ENCODE peak calls at places on chromosomes 16 and 17, in five cellular contexts. D is PC-3, K is mesenchymal stem cell, Y is small intestine, V is gastrocnemius medialis. R is an unnamed sample.

GRCh38 chr17:3962217-3963069 is 1.8 kb downstream of the ATP2A3 start:
- DNase-seq in Y (no peak), K (no peak), D (no peak), V (no peak), R (no peak)

GRCh38 chr16:71937868-71938510 is 42.7 kb downstream of the IST1 start:
- DNase-seq in V (no peak), Y (no peak), K (no peak), D (no peak), R (no peak)

GRCh38 chr17:37391146-37391545 is 15.4 kb downstream of the C17orf78 start:
- DNase-seq in Y (peak; percentile 83), K (peak; percentile 34), D (no peak), V (no peak), R (no peak)

GRCh38 chr17:57582881-57583756 is 162.0 kb downstream of the CCDC182 start:
- DNase-seq in K (no peak), V (no peak), Y (peak; percentile 20), D (no peak), R (no peak)

GRCh38 chr16:48433116-48433848 is 48.1 kb upstream of the SIAH1 start:
- DNase-seq in V (no peak), K (no peak), D (no peak), Y (no peak), R (no peak)

GRCh38 chr16:20611975-20612471 is 35.9 kb upstream of the ACSM2B start:
- DNase-seq in D (no peak), Y (no peak), V (no peak), K (no peak), R (peak; percentile 68)

GRCh38 chr16:81946206-81946605 is 65.1 kb downstream of the SDR42E1 start:
- DNase-seq in V (no peak), D (no peak), K (no peak), Y (no peak), R (no peak)

GRCh38 chr17:31052187-31052889 is 42.4 kb upstream of the NF1 start:
- DNase-seq in D (peak; percentile 76), V (peak; percentile 6), Y (no peak), K (peak; percentile 94), R (peak; percentile 98)

GRCh38 chr17:4162775-4163498 is 19.9 kb downstream of the CYB5D2 start:
- DNase-seq in Y (no peak), V (no peak), D (no peak), K (peak; percentile 78), R (no peak)

GRCh38 chr17:38421871-38422819 is 6.1 kb upstream of the ARHGAP23 start:
- DNase-seq in Y (no peak), V (no peak), K (no peak), D (no peak), R (no peak)

GRCh38 chr17:12089809-12090384 is 69.2 kb downstream of the MAP2K4 start:
- DNase-seq in K (peak; percentile 66), Y (no peak), D (peak; percentile 94), V (no peak), R (no peak)

GRCh38 chr16:84874983-84875382 is 55.2 kb downstream of the CRISPLD2 start:
- DNase-seq in V (no peak), Y (no peak), D (no peak), K (peak; percentile 41), R (no peak)

GRCh38 chr17:19659366-19660177 is 11.0 kb downstream of the ALDH3A2 start:
- DNase-seq in Y (no peak), V (no peak), K (no peak), D (no peak), R (no peak)

GRCh38 chr17:79612468-79613194 is 1.8 kb upstream of the RBFOX3 start:
- DNase-seq in K (no peak), Y (peak; percentile 49), D (peak; percentile 79), V (no peak), R (peak; percentile 66)

GRCh38 chr16:4370570-4371480 is 823 bp upstream of the VASN start:
- DNase-seq in K (peak; percentile 99), D (no peak), Y (no peak), V (peak; percentile 27), R (peak; percentile 90)

GRCh38 chr17:5536831-5537230 is 47.5 kb downstream of the NLRP1 start:
- DNase-seq in D (no peak), V (no peak), Y (no peak), K (no peak), R (no peak)

GRCh38 chr17:11330871-11331270 is 89.9 kb downstream of the SHISA6 start:
- DNase-seq in K (no peak), D (no peak), V (no peak), Y (no peak), R (peak; percentile 83)

GRCh38 chr16:1908983-1909382 is 9.2 kb downstream of the HS3ST6 start:
- DNase-seq in Y (no peak), D (no peak), K (no peak), V (no peak), R (no peak)

GRCh38 chr17:27349540-27350021 is 55.7 kb downstream of the WSB1 start:
- DNase-seq in Y (no peak), V (no peak), D (no peak), K (no peak), R (no peak)
- H3K4me3 ChIP-seq in Y (peak overlapping the region; percentile 28), V (no peak overlapping the region), D (no peak overlapping the region), K (no peak overlapping the region), R (no peak overlapping the region)

DNA sequence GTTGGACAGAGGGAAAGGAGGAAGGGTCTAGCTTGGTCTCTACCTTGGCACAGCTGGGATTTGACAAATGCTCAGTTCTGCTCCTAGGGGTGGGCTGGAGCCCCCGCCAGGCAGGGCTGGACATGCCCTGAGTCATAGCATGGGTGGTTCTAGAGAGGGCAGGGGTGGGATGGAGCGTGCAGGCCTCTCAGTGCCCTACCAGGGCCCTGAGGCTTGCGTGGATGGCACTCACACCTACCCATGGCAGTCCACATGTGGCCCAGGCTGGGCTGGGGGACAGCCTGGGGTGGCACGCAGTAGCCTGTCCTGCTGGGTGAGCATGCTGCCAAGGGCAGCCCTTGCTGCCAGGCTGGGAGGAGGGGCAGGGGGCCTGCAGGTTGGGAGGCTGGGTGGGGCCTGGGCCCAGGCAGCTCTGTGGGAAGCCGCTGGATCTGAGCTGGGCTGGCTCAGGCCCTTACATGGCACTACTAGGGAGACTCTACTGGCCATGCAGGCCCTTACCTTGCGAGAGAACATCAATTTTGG is 11.3 kb downstream of the DOC2B start:
- DNase-seq in K (no peak), V (no peak), Y (no peak), D (no peak), R (no peak)
- H3K36me3 ChIP-seq in K (no peaks in the 10 kb centered on the region), V (no peaks in the 10 kb centered on the region), Y (no peaks in the 10 kb centered on the region), D (no peaks in the 10 kb centered on the region), R (no peaks in the 10 kb centered on the region)

GRCh38 chr17:17565471-17566365 is 25.8 kb downstream of the PEMT start:
- DNase-seq in D (no peak), Y (no peak), V (no peak), K (no peak), R (no peak)
- H3K9me3 ChIP-seq in D (no peaks in the 10 kb centered on the region), Y (no peaks in the 10 kb centered on the region), V (no peaks in the 10 kb centered on the region), K (no peaks in the 10 kb centered on the region), R (no peaks in the 10 kb centered on the region)

DNA sequence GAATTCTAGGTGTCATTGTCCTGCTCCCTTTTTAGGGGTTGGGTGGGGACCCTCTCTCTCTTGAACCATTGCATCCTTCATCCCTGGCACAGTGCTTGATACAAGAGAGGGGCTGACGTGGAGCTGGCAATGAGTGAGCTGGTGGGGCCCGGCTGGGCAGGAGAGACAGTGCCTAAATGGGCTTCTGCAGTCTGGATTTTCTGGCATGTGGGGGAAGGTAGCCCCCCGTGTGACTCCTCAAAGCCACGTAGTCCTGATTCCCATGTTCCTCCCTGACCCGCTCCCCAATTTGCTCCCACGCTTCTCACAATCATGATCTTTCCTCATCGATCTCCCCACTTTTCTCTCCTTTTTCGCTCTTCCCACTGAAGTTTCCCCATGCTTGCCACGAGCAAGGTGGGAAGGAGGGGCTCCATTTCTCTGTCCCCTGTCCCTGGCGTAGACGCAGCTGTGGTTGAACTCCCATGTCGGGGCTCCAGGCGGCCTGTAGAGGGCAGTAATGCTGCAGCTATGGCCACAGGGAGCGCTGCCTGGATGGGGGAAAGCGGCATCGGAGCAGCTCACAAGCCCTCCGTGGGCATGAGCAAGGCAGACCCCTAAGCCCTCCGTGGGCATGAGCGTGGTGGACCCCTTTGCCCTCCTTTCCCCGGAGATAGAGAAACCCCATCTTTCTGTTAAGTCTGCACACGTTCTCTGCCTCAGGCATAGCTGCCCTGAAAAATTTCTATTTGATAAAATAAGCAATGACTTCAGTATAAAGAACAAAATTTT is 47.5 kb downstream of the HAPSTR1 start:
- DNase-seq in D (peak; percentile 50), V (peak; percentile 24), K (peak; percentile 73), Y (peak; percentile 57), R (peak; percentile 48)
- H3K4me3 ChIP-seq in D (no peak overlapping the region), V (no peak overlapping the region), K (peak overlapping the region; percentile 72), Y (no peak overlapping the region), R (no peak overlapping the region)

DNA sequence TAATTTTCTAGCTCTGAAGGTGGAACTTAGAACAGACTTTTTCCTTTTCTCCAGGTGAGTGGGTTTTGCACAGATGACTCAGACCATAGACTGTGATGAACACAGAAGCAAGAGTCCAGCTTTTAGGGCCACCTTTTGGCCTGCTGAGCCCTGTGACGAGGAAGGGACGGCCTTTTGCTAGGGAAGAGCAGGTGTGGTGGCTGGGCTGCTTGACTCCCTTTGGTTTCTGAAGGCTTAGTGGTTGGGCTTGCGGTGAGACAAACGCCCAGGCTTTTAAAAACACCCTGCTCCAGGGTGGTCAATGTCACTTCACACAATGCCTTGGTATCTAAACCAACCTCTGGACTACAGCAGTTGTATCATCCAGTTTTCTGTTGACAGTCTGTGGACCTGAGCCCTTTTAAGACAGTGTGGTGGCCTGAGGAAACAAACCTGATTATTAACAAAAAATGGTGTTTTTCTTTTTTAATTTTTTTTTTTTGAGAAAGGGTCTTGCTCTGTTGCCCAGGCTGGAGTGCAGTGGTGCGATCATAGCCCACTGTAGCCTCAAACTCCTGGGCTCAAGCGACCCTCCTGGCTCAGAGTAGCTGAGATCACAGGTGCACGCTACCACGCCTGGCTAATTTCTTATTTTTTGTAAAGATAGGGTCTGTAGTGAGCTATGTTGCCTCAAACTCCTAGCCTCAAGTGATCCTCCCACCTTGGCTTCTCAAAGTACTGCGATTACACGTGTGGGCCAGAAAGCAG is 134.0 kb downstream of the SNX29 start:
- DNase-seq in V (no peak), Y (no peak), D (no peak), K (no peak), R (no peak)
- H3K36me3 ChIP-seq in V (no peaks in the 10 kb centered on the region), Y (no peaks in the 10 kb centered on the region), D (no peaks in the 10 kb centered on the region), K (peaks cover 35% of the 10 kb centered on the region), R (no peaks in the 10 kb centered on the region)

GRCh38 chr16:35730251-35730650 is 2270.8 kb downstream of the TP53TG3F start:
- DNase-seq in V (no peak), D (no peak), K (no peak), Y (no peak), R (no peak)

GRCh38 chr16:35725949-35726348 is 2266.5 kb downstream of the TP53TG3F start:
- DNase-seq in K (no peak), V (no peak), D (no peak), Y (no peak), R (no peak)

GRCh38 chr16:35724551-35724950 is 2265.1 kb downstream of the TP53TG3F start:
- DNase-seq in K (no peak), V (no peak), D (no peak), Y (no peak), R (no peak)
- H3K9me3 ChIP-seq in K (peaks cover 14% of the 10 kb centered on the region), V (no peaks in the 10 kb centered on the region), D (no peaks in the 10 kb centered on the region), Y (no peaks in the 10 kb centered on the region), R (no peaks in the 10 kb centered on the region)

R was measured in MG63.